ENCODE peak calls at places on chromosomes 3 and 15, in four cellular contexts. O is CD4-positive, alpha-beta T cell; S is epithelial cell of prostate; Q is A549. R is an unnamed sample.
A peak's percentile ranks its signal among the peaks of the same experiment; 100 is the strongest.

GRCh38 chr3:32111560-32111959 is 5.1 kb downstream of the GPD1L start:
- DNase-seq in Q (no peak), S (no peak), O (no peak), R (no peak)

GRCh38 chr3:127675651-127676391 is 3.1 kb downstream of the ABTB1 start:
- DNase-seq in Q (no peak), S (no peak), O (no peak), R (no peak)

GRCh38 chr15:96170616-96171270 is 159.8 kb upstream of the NR2F2 start:
- DNase-seq in S (no peak), Q (no peak), O (no peak), R (no peak)

GRCh38 chr3:14938964-14939363 is 8.4 kb upstream of the NR2C2 start:
- DNase-seq in Q (no peak), O (no peak), S (no peak), R (no peak)

GRCh38 chr3:44001072-44001471 is 240.6 kb upstream of the TOPAZ1 start:
- DNase-seq in Q (no peak), S (no peak), O (no peak), R (no peak)

GRCh38 chr15:29162411-29162810 is 107.2 kb downstream of the NSMCE3 start:
- DNase-seq in O (no peak), Q (no peak), S (no peak), R (no peak)

GRCh38 chr3:191376742-191377141 is 46.4 kb upstream of the UTS2B start:
- DNase-seq in S (peak; percentile 6), O (no peak), Q (no peak), R (peak; percentile 57)

GRCh38 chr3:69294014-69294771 is 91.7 kb downstream of the FRMD4B start:
- DNase-seq in Q (peak; percentile 2), S (peak; percentile 96), O (no peak), R (peak; percentile 99)

GRCh38 chr15:71806452-71806931 is 3.9 kb upstream of the NR2E3 start:
- DNase-seq in S (no peak), Q (peak; percentile 49), O (no peak), R (no peak)

GRCh38 chr15:28022961-28023360 is 76.2 kb downstream of the OCA2 start:
- DNase-seq in O (no peak), S (no peak), Q (no peak), R (no peak)

GRCh38 chr15:48644827-48645557 is 517 bp downstream of the FBN1 start:
- DNase-seq in O (no peak), Q (peak; percentile 58), S (no peak), R (peak; percentile 36)

GRCh38 chr15:65767895-65768294 is 24.2 kb downstream of the DENND4A start:
- DNase-seq in Q (no peak), S (no peak), O (no peak), R (no peak)

GRCh38 chr3:186782542-186783069 is 771 bp upstream of the EIF4A2 start:
- DNase-seq in O (no peak), Q (no peak), S (no peak), R (peak; percentile 31)

GRCh38 chr3:54865316-54865715 is 62.5 kb downstream of the LRTM1 start:
- DNase-seq in Q (no peak), O (no peak), S (no peak), R (no peak)

GRCh38 chr3:54862526-54862925 is 65.3 kb downstream of the LRTM1 start:
- DNase-seq in Q (no peak), S (no peak), O (no peak), R (no peak)

GRCh38 chr3:54863806-54864205 is 64.1 kb downstream of the LRTM1 start:
- DNase-seq in O (no peak), Q (no peak), S (no peak), R (no peak)

GRCh38 chr3:54863366-54863765 is 64.5 kb downstream of the LRTM1 start:
- DNase-seq in Q (no peak), S (no peak), O (no peak), R (no peak)

GRCh38 chr3:54866221-54866620 is 61.6 kb downstream of the LRTM1 start:
- DNase-seq in O (no peak), S (no peak), Q (no peak), R (no peak)
- H3K27ac ChIP-seq in O (no peak overlapping the region), S (no peak overlapping the region), Q (no peak overlapping the region), R (no peak overlapping the region)

GRCh38 chr3:115864912-115865311 is 241.6 kb downstream of the GAP43 start:
- DNase-seq in Q (no peak), O (no peak), S (no peak), R (no peak)
- H3K27ac ChIP-seq in Q (no peak overlapping the region), O (no peak overlapping the region), S (no peak overlapping the region), R (no peak overlapping the region)

GRCh38 chr15:33825453-33825852 is 142.8 kb upstream of the CHRM5 start:
- DNase-seq in S (no peak), O (no peak), Q (no peak), R (no peak)
- H3K27ac ChIP-seq in S (no peak overlapping the region), O (no peak overlapping the region), Q (no peak overlapping the region), R (no peak overlapping the region)

GRCh38 chr3:53748512-53749271 is 97.5 kb downstream of the CHDH start:
- DNase-seq in S (no peak), O (no peak), Q (no peak), R (no peak)
- H3K27ac ChIP-seq in S (no peak overlapping the region), O (no peak overlapping the region), Q (no peak overlapping the region), R (no peak overlapping the region)

GRCh38 chr3:27767000-27767399 is 44.9 kb upstream of the EOMES start:
- DNase-seq in O (no peak), S (no peak), Q (no peak), R (no peak)
- H3K27ac ChIP-seq in O (no peak overlapping the region), S (no peak overlapping the region), Q (no peak overlapping the region), R (no peak overlapping the region)

DNA sequence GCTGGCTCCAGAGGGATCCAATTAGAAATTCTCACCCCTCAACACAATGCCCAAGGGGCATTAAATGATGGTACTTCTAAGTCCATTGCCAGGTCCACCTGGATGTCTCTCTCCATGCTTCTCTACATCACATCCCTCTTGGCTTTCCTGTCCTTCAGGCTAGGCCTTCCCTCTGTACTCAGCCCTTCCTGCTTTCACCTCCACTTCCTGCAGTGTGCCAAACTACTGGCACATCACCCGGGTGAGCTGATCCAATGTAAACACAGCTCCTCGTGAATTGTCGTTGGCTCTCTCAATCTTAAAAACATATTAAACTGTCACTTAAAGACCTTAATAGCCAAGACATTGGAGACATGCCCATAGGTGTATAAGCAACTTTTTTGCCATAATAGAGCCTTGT is 4.0 kb downstream of the LMCD1 start:
- DNase-seq in Q (no peak), S (no peak), O (no peak), R (no peak)
- H3K27ac ChIP-seq in Q (peak overlapping the region; percentile 61), S (no peak overlapping the region), O (no peak overlapping the region), R (no peak overlapping the region)

GRCh38 chr3:172092658-172093057 is 53.3 kb downstream of the FNDC3B start:
- DNase-seq in S (no peak), O (no peak), Q (no peak), R (no peak)

GRCh38 chr3:172096881-172097420 is 57.6 kb downstream of the FNDC3B start:
- DNase-seq in O (no peak), Q (peak; percentile 57), S (peak; percentile 44), R (peak; percentile 77)

GRCh38 chr3:172098698-172099494 is 59.5 kb downstream of the FNDC3B start:
- DNase-seq in Q (no peak), S (no peak), O (no peak), R (no peak)

GRCh38 chr3:172097585-172097984 is 58.2 kb downstream of the FNDC3B start:
- DNase-seq in Q (no peak), O (no peak), S (no peak), R (no peak)

DNA sequence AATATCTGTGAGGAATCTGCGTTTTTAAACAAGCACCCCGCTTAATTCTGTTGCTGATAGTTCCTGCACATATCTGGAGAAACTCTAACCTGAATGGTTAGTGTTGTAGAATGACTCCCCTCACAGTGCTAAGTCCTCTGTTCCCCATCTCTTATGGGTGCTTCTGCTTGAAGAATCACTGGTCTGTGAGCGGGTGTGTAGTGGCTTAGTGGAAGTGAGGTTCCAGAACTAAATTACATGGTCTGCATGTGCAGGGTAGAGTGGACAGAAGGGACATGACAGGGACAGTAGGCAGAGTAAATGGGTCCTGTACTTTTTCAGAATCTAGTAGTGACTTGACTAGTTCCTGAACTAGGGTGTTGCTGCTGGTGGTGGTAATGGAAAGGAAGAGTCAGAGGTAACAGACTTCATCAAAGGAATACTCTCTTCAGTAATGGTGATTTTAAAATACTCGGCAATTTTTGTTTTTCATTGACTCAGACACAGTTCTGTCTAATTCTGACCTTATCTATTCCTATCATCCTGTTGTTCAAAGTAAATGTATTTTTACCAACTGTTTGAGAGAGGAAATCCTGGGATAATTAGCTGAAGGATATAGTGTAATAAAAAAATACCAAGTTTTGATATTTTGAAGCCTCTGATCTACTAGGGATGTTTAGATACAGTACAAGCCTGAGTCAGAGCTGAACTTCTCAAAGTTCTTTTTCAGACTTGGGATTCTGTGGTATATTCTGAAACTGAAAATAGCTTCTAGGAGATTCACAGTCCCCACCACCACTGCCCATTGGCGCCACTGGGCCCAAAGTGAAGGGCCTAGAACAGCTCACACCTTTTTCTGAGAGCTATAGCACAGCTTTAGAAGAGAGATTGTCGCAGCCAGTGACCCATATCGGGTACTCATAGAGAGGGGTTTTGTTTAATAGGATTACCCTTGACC is 55.5 kb downstream of the FNDC3B start:
- DNase-seq in O (no peak), S (no peak), Q (no peak), R (no peak)
- H3K27ac ChIP-seq in O (no peak overlapping the region), S (peak overlapping the region; percentile 6), Q (peak overlapping the region; percentile 63), R (no peak overlapping the region)